ENCODE peak calls at places on chromosomes 3 and 15, in seven cellular contexts. U is lower lobe of right lung; N is Panc1; A is RCC 7860; Q is stimulated activated CD4-positive, alpha-beta T cell treated with anti-CD3 and anti-CD28 coated beads, Interleukin-15, amount 100 ng/mL, for 1 hour; K is endothelial cell; X is T-helper 2 cell treated with Interferon-gamma antibody and Interleukin-4, amounts not matched to agents 5 μg/mL and 100 μg/mL, for 36 hours. Y is an unnamed sample.

GRCh38 chr3:197021729-197022404 is 7.8 kb downstream of the MELTF start:
- DNase-seq in U (no peak), X (no peak), Q (no peak), K (no peak), A (no peak), N (no peak), Y (no peak)

GRCh38 chr3:72449551-72449950 is 398.7 kb downstream of the SHQ1 start:
- DNase-seq in X (no peak), U (no peak), K (no peak), A (no peak), N (no peak), Q (no peak), Y (no peak)

GRCh38 chr3:16928386-16929132 is 43.8 kb downstream of the PLCL2 start:
- DNase-seq in X (no peak), K (no peak), U (no peak), A (no peak), N (no peak), Q (no peak), Y (no peak)

GRCh38 chr15:73602992-73603391 is 30.2 kb downstream of the NPTN start:
- DNase-seq in A (no peak), N (no peak), X (no peak), U (no peak), Q (no peak), K (no peak), Y (no peak)

GRCh38 chr3:171810278-171811058 is at the start of gene PLD1:
- DNase-seq in N (no peak), K (peak), Q (peak), X (peak), A (peak), U (peak), Y (peak)

GRCh38 chr15:92591275-92591674 is 64.3 kb downstream of the FAM174B start:
- DNase-seq in X (no peak), Q (no peak), U (no peak), N (no peak), A (no peak), K (no peak), Y (no peak)

GRCh38 chr15:67080118-67080899 is 14.9 kb downstream of the SMAD3 start:
- DNase-seq in N (no peak), X (no peak), U (peak), Q (no peak), A (peak), K (no peak), Y (no peak)

GRCh38 chr3:12741205-12741604 is 17.9 kb downstream of the TMEM40 start:
- DNase-seq in Q (no peak), K (no peak), A (no peak), U (no peak), N (no peak), X (no peak), Y (no peak)

GRCh38 chr15:98807262-98807661 is 158.9 kb downstream of the IGF1R start:
- DNase-seq in K (no peak), A (no peak), N (no peak), X (no peak), U (no peak), Q (no peak), Y (no peak)

GRCh38 chr3:50193746-50194127 is 2.3 kb downstream of the GNAT1 start:
- DNase-seq in X (no peak), U (no peak), Q (no peak), K (no peak), A (no peak), N (no peak), Y (no peak)

GRCh38 chr15:69463182-69463756 is 10.7 kb downstream of the RPLP1 start:
- DNase-seq in U (no peak), Q (no peak), K (no peak), X (no peak), N (no peak), A (no peak), Y (no peak)

GRCh38 chr3:184952671-184953070 is 140.7 kb downstream of the VPS8 start:
- DNase-seq in X (peak), U (no peak), A (no peak), K (no peak), N (no peak), Q (no peak), Y (no peak)

GRCh38 chr3:10983219-10983916 is 9.2 kb upstream of the SLC6A1 start:
- DNase-seq in K (peak), U (no peak), N (peak), Q (no peak), X (no peak), A (peak), Y (no peak)

GRCh38 chr15:80207887-80208286 is 44.1 kb downstream of the CTXND1 start:
- DNase-seq in X (no peak), U (no peak), K (no peak), N (no peak), Q (no peak), A (no peak), Y (no peak)

GRCh38 chr15:56076651-56077050 is 83.2 kb upstream of the NEDD4 start:
- DNase-seq in A (no peak), U (no peak), K (no peak), X (no peak), N (no peak), Q (no peak), Y (no peak)

GRCh38 chr3:155908086-155908485 is 37.6 kb downstream of the GMPS start:
- DNase-seq in A (no peak), U (no peak), K (peak), X (no peak), N (no peak), Q (no peak), Y (no peak)

GRCh38 chr15:94576889-94577533 is 345.6 kb downstream of the MCTP2 start:
- DNase-seq in Q (no peak), K (peak), U (no peak), X (no peak), N (peak), A (no peak), Y (no peak)

GRCh38 chr3:8837172-8837571 is 67.8 kb upstream of the OXTR start:
- DNase-seq in K (no peak), A (peak), Q (no peak), N (no peak), X (no peak), U (no peak), Y (no peak)

GRCh38 chr3:112734718-112735350 is 93.9 kb upstream of the CCDC80 start:
- DNase-seq in U (no peak), Q (peak), N (peak), A (peak), X (peak), K (peak), Y (no peak)

GRCh38 chr15:90059208-90059985 is 42.9 kb downstream of the IDH2 start:
- DNase-seq in X (peak), U (peak), Q (peak), K (peak), N (no peak), A (no peak), Y (peak)

GRCh38 chr3:171807806-171808205 is 2.5 kb downstream of the PLD1 start:
- DNase-seq in Q (no peak), A (no peak), U (no peak), X (no peak), K (no peak), N (no peak), Y (no peak)

GRCh38 chr3:10233988-10234387 is 14.3 kb upstream of the TATDN2 start:
- DNase-seq in N (no peak), K (no peak), U (no peak), Q (no peak), X (no peak), A (no peak), Y (no peak)

GRCh38 chr3:15636028-15636709 is 34.6 kb downstream of the BTD start:
- DNase-seq in A (peak), N (no peak), U (no peak), K (peak), Q (no peak), X (peak), Y (no peak)

GRCh38 chr15:89587955-89588354 is 12.7 kb downstream of the TICRR start:
- DNase-seq in K (no peak), U (no peak), Q (no peak), N (no peak), X (no peak), A (peak), Y (no peak)

GRCh38 chr3:46065294-46065705 is 38.0 kb upstream of the XCR1 start:
- DNase-seq in X (peak), Q (peak), N (no peak), U (no peak), K (no peak), A (no peak), Y (no peak)

GRCh38 chr15:61138151-61138550 is 91.0 kb downstream of the RORA start:
- DNase-seq in K (no peak), A (no peak), Q (no peak), X (no peak), U (no peak), N (no peak), Y (no peak)

GRCh38 chr15:69298354-69298696 is 387 bp upstream of the PAQR5 start:
- DNase-seq in N (no peak), A (no peak), X (no peak), Q (no peak), K (no peak), U (no peak), Y (no peak)

GRCh38 chr3:11214451-11214987 is 57.7 kb upstream of the ATG7 start:
- DNase-seq in K (no peak), A (no peak), X (no peak), U (no peak), Q (no peak), N (no peak), Y (no peak)

GRCh38 chr3:132016061-132017041 is 18.5 kb downstream of the CPNE4 start:
- DNase-seq in N (no peak), X (no peak), U (no peak), K (no peak), Q (no peak), A (no peak), Y (no peak)

GRCh38 chr3:101845405-101845804 is 3.9 kb upstream of the NFKBIZ start:
- DNase-seq in Q (no peak), X (no peak), U (no peak), N (no peak), A (no peak), K (no peak), Y (no peak)

GRCh38 chr15:73959012-73959581 is 32.8 kb downstream of the LOXL1 start:
- DNase-seq in U (no peak), N (no peak), K (no peak), Q (no peak), X (peak), A (peak), Y (no peak)

GRCh38 chr3:7503431-7503830 is 642.5 kb downstream of the GRM7 start:
- DNase-seq in K (no peak), Q (no peak), A (no peak), U (no peak), N (no peak), X (no peak), Y (no peak)

GRCh38 chr3:157231071-157231470 is 71.1 kb upstream of the CCNL1 start:
- DNase-seq in A (no peak), X (no peak), Q (no peak), N (no peak), U (no peak), K (no peak), Y (no peak)

GRCh38 chr3:133620066-133620784 is 41.5 kb downstream of the TOPBP1 start:
- DNase-seq in U (no peak), A (no peak), N (no peak), Q (no peak), K (no peak), X (no peak), Y (no peak)

GRCh38 chr3:101829066-101829830 is 20.1 kb upstream of the NFKBIZ start:
- DNase-seq in N (no peak), U (no peak), X (peak), Q (no peak), A (peak), K (no peak), Y (peak)

Y was measured in Right ventricle myocardium inferior.